ENCODE peak calls at places on chromosomes 2 and 18, in nine cellular contexts. J, G, C, P, T, B, M, Q and Z are unnamed samples.

GRCh38 chr2:17594533-17595391 is 54.3 kb downstream of the VSNL1 start:
- DNase-seq in J (no peak), G (no peak), C (peak; percentile 87), P (no peak), T (no peak), B (no peak), M (no peak), Q (peak; percentile 52), Z (no peak)

GRCh38 chr18:34493566-34494358 is 216.3 kb upstream of the DTNA start:
- DNase-seq in J (peak; percentile 43), G (no peak), C (peak; percentile 42), P (no peak), T (peak; percentile 73), B (peak; percentile 63), M (peak; percentile 52), Q (peak; percentile 28), Z (peak; percentile 73)

GRCh38 chr2:96760986-96761832 is 507 bp downstream of the CNNM4 start:
- DNase-seq in J (peak; percentile 44), G (no peak), C (peak; percentile 34), P (no peak), T (no peak), B (peak; percentile 81), M (no peak), Q (no peak), Z (peak; percentile 66)

GRCh38 chr2:216700088-216700567 is 4.8 kb upstream of the IGFBP5 start:
- DNase-seq in J (no peak), G (no peak), C (no peak), P (no peak), T (no peak), B (no peak), M (no peak), Q (no peak), Z (no peak)

GRCh38 chr2:154466226-154466625 is 232.3 kb upstream of the KCNJ3 start:
- DNase-seq in J (no peak), G (no peak), C (no peak), P (no peak), T (no peak), B (no peak), M (no peak), Q (no peak), Z (no peak)

GRCh38 chr18:57772387-57772799 is 30.7 kb downstream of the ATP8B1 start:
- DNase-seq in J (no peak), G (no peak), C (no peak), P (no peak), T (peak; percentile 56), B (no peak), M (no peak), Q (no peak), Z (no peak)

GRCh38 chr2:219125225-219125885 is 35.3 kb downstream of the NHEJ1 start:
- DNase-seq in J (peak; percentile 34), G (no peak), C (peak; percentile 98), P (no peak), T (peak; percentile 70), B (peak; percentile 74), M (no peak), Q (no peak), Z (peak; percentile 85)

GRCh38 chr2:24809316-24810007 is 16.2 kb downstream of the CENPO start:
- DNase-seq in J (no peak), G (no peak), C (no peak), P (no peak), T (no peak), B (no peak), M (no peak), Q (no peak), Z (no peak)

GRCh38 chr2:8993902-8994278 is 9.6 kb downstream of the MBOAT2 start:
- DNase-seq in J (no peak), G (no peak), C (peak; percentile 71), P (no peak), T (no peak), B (no peak), M (no peak), Q (no peak), Z (no peak)

GRCh38 chr2:20450201-20451108 is 3.6 kb downstream of the RHOB start:
- DNase-seq in J (peak; percentile 61), G (no peak), C (peak; percentile 76), P (peak; percentile 48), T (peak; percentile 84), B (peak; percentile 75), M (no peak), Q (peak; percentile 87), Z (peak; percentile 40)

GRCh38 chr2:204982303-204982702 is 437.0 kb downstream of the PARD3B start:
- DNase-seq in J (no peak), G (no peak), C (peak; percentile 14), P (no peak), T (no peak), B (no peak), M (no peak), Q (no peak), Z (no peak)

GRCh38 chr2:207320381-207321159 is 154.8 kb upstream of the KLF7 start:
- DNase-seq in J (no peak), G (no peak), C (no peak), P (no peak), T (no peak), B (no peak), M (no peak), Q (no peak), Z (no peak)

GRCh38 chr2:197215988-197216979 is 94.3 kb downstream of the ANKRD44 start:
- DNase-seq in J (no peak), G (no peak), C (peak; percentile 42), P (no peak), T (no peak), B (no peak), M (peak; percentile 75), Q (no peak), Z (no peak)

GRCh38 chr2:176789751-176790150 is 422.8 kb upstream of the HNRNPA3 start:
- DNase-seq in J (no peak), G (no peak), C (no peak), P (no peak), T (no peak), B (no peak), M (no peak), Q (no peak), Z (no peak)

GRCh38 chr18:42290318-42291307 is 335.6 kb downstream of the PIK3C3 start:
- DNase-seq in J (no peak), G (no peak), C (no peak), P (no peak), T (no peak), B (no peak), M (no peak), Q (no peak), Z (no peak)

GRCh38 chr2:74653985-74654882 is at the start of gene SEMA4F:
- DNase-seq in J (peak; percentile 95), G (peak; percentile 86), C (peak; percentile 91), P (peak; percentile 89), T (peak; percentile 96), B (peak; percentile 98), M (peak; percentile 97), Q (peak; percentile 97), Z (peak; percentile 97)

GRCh38 chr2:199339826-199340605 is 117.7 kb downstream of the SATB2 start:
- DNase-seq in J (no peak), G (no peak), C (no peak), P (no peak), T (no peak), B (no peak), M (no peak), Q (no peak), Z (no peak)

GRCh38 chr18:14748496-14748895 is 524 bp downstream of the ANKRD30B start:
- DNase-seq in J (no peak), G (no peak), C (no peak), P (no peak), T (no peak), B (peak; percentile 38), M (no peak), Q (no peak), Z (no peak)

GRCh38 chr18:14746897-14747296 is 1.1 kb upstream of the ANKRD30B start:
- DNase-seq in J (no peak), G (no peak), C (no peak), P (no peak), T (no peak), B (no peak), M (no peak), Q (no peak), Z (no peak)

GRCh38 chr18:14747513-14748474 is at the start of gene ANKRD30B:
- DNase-seq in J (no peak), G (no peak), C (no peak), P (no peak), T (no peak), B (peak; percentile 16), M (no peak), Q (peak; percentile 34), Z (peak; percentile 68)
- H3K4me3 ChIP-seq in J (no peak within 1 kb of the TSS), G (no peak within 1 kb of the TSS), C (no peak within 1 kb of the TSS), P (no peak within 1 kb of the TSS), T (no peak within 1 kb of the TSS), B (no peak within 1 kb of the TSS), M (no peak within 1 kb of the TSS), Q (peak within 1 kb of the TSS; percentile 52), Z (no peak within 1 kb of the TSS)

GRCh38 chr2:148660999-148661398 is 16.4 kb downstream of the EPC2 start:
- DNase-seq in J (no peak), G (no peak), C (peak; percentile 55), P (no peak), T (no peak), B (no peak), M (no peak), Q (no peak), Z (no peak)

GRCh38 chr2:148664229-148664628 is 19.7 kb downstream of the EPC2 start:
- DNase-seq in J (no peak), G (no peak), C (no peak), P (no peak), T (no peak), B (no peak), M (no peak), Q (no peak), Z (no peak)

GRCh38 chr2:148654414-148654813 is 9.9 kb downstream of the EPC2 start:
- DNase-seq in J (no peak), G (no peak), C (no peak), P (no peak), T (no peak), B (no peak), M (no peak), Q (no peak), Z (no peak)

GRCh38 chr2:148656516-148656915 is 12.0 kb downstream of the EPC2 start:
- DNase-seq in J (no peak), G (no peak), C (no peak), P (no peak), T (no peak), B (no peak), M (no peak), Q (no peak), Z (no peak)

GRCh38 chr2:148658807-148659722 is 14.5 kb downstream of the EPC2 start:
- DNase-seq in J (no peak), G (no peak), C (peak; percentile 55), P (no peak), T (no peak), B (no peak), M (peak; percentile 73), Q (no peak), Z (no peak)
- H3K4me3 ChIP-seq in J (no peak overlapping the region), G (no peak overlapping the region), C (no peak overlapping the region), P (no peak overlapping the region), T (no peak overlapping the region), B (no peak overlapping the region), M (no peak overlapping the region), Q (no peak overlapping the region), Z (no peak overlapping the region)

GRCh38 chr2:104890670-104891069 is 36.8 kb downstream of the POU3F3 start:
- DNase-seq in J (no peak), G (no peak), C (no peak), P (no peak), T (no peak), B (no peak), M (no peak), Q (no peak), Z (no peak)
- H3K4me3 ChIP-seq in J (no peak overlapping the region), G (no peak overlapping the region), C (no peak overlapping the region), P (no peak overlapping the region), T (no peak overlapping the region), B (no peak overlapping the region), M (no peak overlapping the region), Q (no peak overlapping the region), Z (no peak overlapping the region)

GRCh38 chr2:136327162-136327852 is 209.4 kb upstream of the CXCR4 start:
- DNase-seq in J (no peak), G (peak; percentile 27), C (peak; percentile 45), P (no peak), T (no peak), B (no peak), M (peak; percentile 93), Q (no peak), Z (no peak)
- H3K4me3 ChIP-seq in J (no peak overlapping the region), G (no peak overlapping the region), C (no peak overlapping the region), P (no peak overlapping the region), T (no peak overlapping the region), B (no peak overlapping the region), M (peak overlapping the region; percentile 32), Q (no peak overlapping the region), Z (no peak overlapping the region)